ENCODE peak calls at places on chromosome 1, in four cellular contexts. One of them, this sample, is unnamed.

GRCh38 chr1:163535807-163536206 is 214.1 kb downstream of the NUF2 start:
- DNase-seq in epithelial cell of esophagus: peak; percentile 50
- DNase-seq in SHP77: no peak
- DNase-seq in cardiac fibroblast: peak; percentile 69
- DNase-seq in this sample: peak; percentile 48

GRCh38 chr1:46735708-46736324 is 16.9 kb upstream of the EFCAB14 start:
- DNase-seq in epithelial cell of esophagus: peak; percentile 72
- DNase-seq in SHP77: no peak
- DNase-seq in cardiac fibroblast: peak; percentile 74
- DNase-seq in this sample: peak; percentile 58

GRCh38 chr1:31201871-31202270 is 37.8 kb downstream of the NKAIN1 start:
- DNase-seq in cardiac fibroblast: no peak
- DNase-seq in epithelial cell of esophagus: no peak
- DNase-seq in SHP77: no peak
- DNase-seq in this sample: no peak

GRCh38 chr1:9901148-9902059 is 8.7 kb downstream of the CTNNBIP1 start:
- DNase-seq in cardiac fibroblast: no peak
- DNase-seq in epithelial cell of esophagus: no peak
- DNase-seq in SHP77: no peak
- DNase-seq in this sample: no peak

GRCh38 chr1:5909576-5910275 is 82.5 kb downstream of the NPHP4 start:
- DNase-seq in cardiac fibroblast: no peak
- DNase-seq in epithelial cell of esophagus: no peak
- DNase-seq in SHP77: no peak
- DNase-seq in this sample: no peak

GRCh38 chr1:198156111-198156744 is 570 bp upstream of the NEK7 start:
- DNase-seq in SHP77: peak; percentile 72
- DNase-seq in cardiac fibroblast: peak; percentile 92
- DNase-seq in epithelial cell of esophagus: peak; percentile 85
- DNase-seq in this sample: peak; percentile 84

GRCh38 chr1:46757256-46757955 is 38.5 kb upstream of the EFCAB14 start:
- DNase-seq in epithelial cell of esophagus: peak; percentile 75
- DNase-seq in SHP77: no peak
- DNase-seq in cardiac fibroblast: peak; percentile 37
- DNase-seq in this sample: peak; percentile 76

GRCh38 chr1:205356424-205357151 is at the start of gene KLHDC8A:
- DNase-seq in cardiac fibroblast: no peak
- DNase-seq in epithelial cell of esophagus: no peak
- DNase-seq in SHP77: no peak
- DNase-seq in this sample: no peak

GRCh38 chr1:245154429-245155185 is at the start of gene KIF26B:
- DNase-seq in SHP77: peak; percentile 58
- DNase-seq in epithelial cell of esophagus: peak; percentile 85
- DNase-seq in cardiac fibroblast: peak; percentile 70
- DNase-seq in this sample: peak; percentile 68

This sample was measured in bronchial epithelial cell.